ENCODE peak calls at places on chromosomes 6 and 20, in seven cellular contexts. S is hepatocyte; J is keratinocyte; H is left ventricle myocardium inferior; G is NCI-H2081; W is activated CD4-positive, alpha-beta memory T cell treated with anti-CD3 and anti-CD28 coated beads, Interleukin-2, amount 10 ng/mL, durations not matched to agents 7 days and 5 days; M is nephron progenitor cell. N is an unnamed sample.

GRCh38 chr6:66568271-66568670 is 861.2 kb upstream of the EYS start:
- DNase-seq in S (no peak), J (no peak), H (no peak), G (no peak), W (no peak), M (no peak), N (peak)

GRCh38 chr6:44651604-44652003 is 264.1 kb downstream of the CDC5L start:
- DNase-seq in S (no peak), J (no peak), H (no peak), G (no peak), W (no peak), M (no peak), N (peak)

GRCh38 chr20:63641146-63641791 is 12.0 kb downstream of the STMN3 start:
- DNase-seq in S (no peak), J (no peak), H (no peak), G (no peak), W (peak), M (no peak), N (no peak)

GRCh38 chr20:19449051-19449450 is 236.6 kb downstream of the SLC24A3 start:
- DNase-seq in S (no peak), J (no peak), H (no peak), G (no peak), W (no peak), M (no peak), N (no peak)

GRCh38 chr20:57470212-57470522 is 54.8 kb downstream of the CTCFL start:
- DNase-seq in S (no peak), J (no peak), H (no peak), G (no peak), W (no peak), M (no peak), N (no peak)

GRCh38 chr6:158744986-158745430 is 74.2 kb downstream of the EZR start:
- DNase-seq in S (no peak), J (no peak), H (no peak), G (no peak), W (no peak), M (no peak), N (no peak)

GRCh38 chr6:145829950-145830349 is 15.4 kb upstream of the FBXO30 start:
- DNase-seq in S (no peak), J (no peak), H (no peak), G (no peak), W (no peak), M (no peak), N (no peak)

GRCh38 chr6:48134246-48134645 is 23.2 kb upstream of the PTCHD4 start:
- DNase-seq in S (no peak), J (no peak), H (no peak), G (no peak), W (no peak), M (no peak), N (no peak)

GRCh38 chr6:13766201-13766634 is 48.1 kb downstream of the MCUR1 start:
- DNase-seq in S (peak), J (no peak), H (no peak), G (no peak), W (no peak), M (no peak), N (no peak)

GRCh38 chr6:148525453-148525852 is 182.8 kb downstream of the SASH1 start:
- DNase-seq in S (no peak), J (no peak), H (no peak), G (no peak), W (no peak), M (no peak), N (no peak)

GRCh38 chr20:33871362-33871761 is 60.2 kb downstream of the CHMP4B start:
- DNase-seq in S (no peak), J (no peak), H (no peak), G (no peak), W (no peak), M (no peak), N (no peak)

GRCh38 chr20:57392130-57392445 is 892 bp downstream of the RBM38 start:
- DNase-seq in S (no peak), J (no peak), H (no peak), G (no peak), W (no peak), M (no peak), N (no peak)

GRCh38 chr6:38387994-38388393 is 251.7 kb downstream of the BTBD9 start:
- DNase-seq in S (peak), J (no peak), H (no peak), G (no peak), W (no peak), M (no peak), N (no peak)

GRCh38 chr20:46017272-46017671 is 8.6 kb downstream of the MMP9 start:
- DNase-seq in S (no peak), J (no peak), H (no peak), G (no peak), W (no peak), M (no peak), N (no peak)

GRCh38 chr6:147970970-147971369 is 371.7 kb upstream of the SASH1 start:
- DNase-seq in S (no peak), J (no peak), H (no peak), G (no peak), W (no peak), M (no peak), N (no peak)

GRCh38 chr6:163872335-163872734 is 457.8 kb downstream of the QKI start:
- DNase-seq in S (no peak), J (no peak), H (no peak), G (no peak), W (no peak), M (no peak), N (no peak)

GRCh38 chr6:99943846-99944245 is 50.2 kb downstream of the MCHR2 start:
- DNase-seq in S (no peak), J (no peak), H (no peak), G (no peak), W (no peak), M (no peak), N (no peak)

GRCh38 chr20:9930142-9930541 is 91.3 kb upstream of the PAK5 start:
- DNase-seq in S (no peak), J (no peak), H (no peak), G (no peak), W (no peak), M (no peak), N (no peak)

GRCh38 chr6:15409301-15410125 is 163.6 kb downstream of the JARID2 start:
- DNase-seq in S (no peak), J (no peak), H (no peak), G (no peak), W (no peak), M (no peak), N (no peak)

GRCh38 chr20:32112862-32113261 is 3.3 kb downstream of the TM9SF4 start:
- DNase-seq in S (peak), J (no peak), H (no peak), G (no peak), W (peak), M (no peak), N (no peak)

GRCh38 chr6:159461266-159461665 is 231.8 kb downstream of the SOD2 start:
- DNase-seq in S (no peak), J (no peak), H (no peak), G (no peak), W (no peak), M (no peak), N (no peak)

GRCh38 chr6:157561929-157562810 is 181.2 kb downstream of the ZDHHC14 start:
- DNase-seq in S (no peak), J (no peak), H (no peak), G (no peak), W (no peak), M (no peak), N (no peak)

GRCh38 chr6:12175626-12176025 is 114.5 kb upstream of the EDN1 start:
- DNase-seq in S (no peak), J (no peak), H (no peak), G (no peak), W (no peak), M (no peak), N (no peak)

GRCh38 chr20:11734431-11734830 is 183.3 kb upstream of the BTBD3 start:
- DNase-seq in S (no peak), J (no peak), H (no peak), G (peak), W (no peak), M (no peak), N (no peak)

GRCh38 chr20:59165794-59166709 is 2.4 kb downstream of the ZNF831 start:
- DNase-seq in S (no peak), J (no peak), H (no peak), G (no peak), W (peak), M (no peak), N (no peak)

GRCh38 chr6:163457637-163458561 is 43.4 kb downstream of the QKI start:
- DNase-seq in S (peak), J (peak), H (no peak), G (no peak), W (peak), M (no peak), N (no peak)

GRCh38 chr20:31355981-31356380 is 12.4 kb upstream of the DEFB118 start:
- DNase-seq in S (no peak), J (no peak), H (no peak), G (no peak), W (no peak), M (no peak), N (no peak)

GRCh38 chr20:45833030-45833882 is at the start of gene SNX21:
- DNase-seq in S (peak), J (no peak), H (peak), G (peak), W (peak), M (peak), N (peak)

GRCh38 chr20:59645761-59646171 is 41.4 kb downstream of the PHACTR3 start:
- DNase-seq in S (no peak), J (no peak), H (no peak), G (no peak), W (no peak), M (no peak), N (peak)